ENCODE peak calls at places on chromosome X, in five cellular contexts. B is glomerular endothelial cell; K is stimulated activated CD8-positive, alpha-beta memory T cell treated with anti-CD3 and anti-CD28 coated beads, Interleukin-7, amount 100 ng/mL, for 1 hour; X is iris pigment epithelial cell; I is stimulated activated CD4-positive, alpha-beta T cell treated with anti-CD3 and anti-CD28 coated beads, Interleukin-4, amount 100 ng/mL, for 4 hours. F is an unnamed sample.

GRCh38 chrX:125003746-125004446 is 315.8 kb upstream of the TEX13C start:
- DNase-seq in B (no peak), K (no peak), X (no peak), I (no peak), F (no peak)

GRCh38 chrX:72260448-72260847 is 16.6 kb downstream of the RPS4X start:
- DNase-seq in B (no peak), K (no peak), X (no peak), I (no peak), F (no peak)

GRCh38 chrX:96566856-96567255 is 117.8 kb upstream of the DIAPH2 start:
- DNase-seq in B (no peak), K (no peak), X (no peak), I (no peak), F (no peak)

GRCh38 chrX:74395556-74395955 is 25.7 kb upstream of the SLC16A2 start:
- DNase-seq in B (no peak), K (no peak), X (no peak), I (no peak), F (no peak)

GRCh38 chrX:154059729-154060245 is 37.7 kb downstream of the MECP2 start:
- DNase-seq in B (no peak), K (no peak), X (no peak), I (no peak), F (no peak)

GRCh38 chrX:20254712-20255299 is 11.9 kb downstream of the RPS6KA3 start:
- DNase-seq in B (no peak), K (no peak), X (peak; percentile 39), I (no peak), F (no peak)

GRCh38 chrX:132676561-132677186 is 187.8 kb upstream of the MBNL3 start:
- DNase-seq in B (no peak), K (no peak), X (no peak), I (no peak), F (no peak)

GRCh38 chrX:123155327-123155726 is 28.8 kb upstream of the GRIA3 start:
- DNase-seq in B (no peak), K (no peak), X (no peak), I (no peak), F (no peak)

GRCh38 chrX:10004832-10005475 is 37.8 kb downstream of the CLDN34 start:
- DNase-seq in B (no peak), K (no peak), X (no peak), I (no peak), F (no peak)

GRCh38 chrX:20212486-20213089 is 54.1 kb downstream of the RPS6KA3 start:
- DNase-seq in B (no peak), K (no peak), X (no peak), I (no peak), F (no peak)

F was measured in stimulated activated naive B cell treated with anti-CD40 and anti-IgM and Interleukin-4, amounts not matched to agents 10 μg/mL and 1 μg/mL and 100 μg/mL, for 72 hours.